ENCODE peak calls at places on chromosomes 5 and 9, in four cellular contexts. G is ELR; H is H9; Z is stimulated activated CD8-positive, alpha-beta memory T cell treated with anti-CD3 and anti-CD28 coated beads, Interleukin-15, amount 100 ng/mL, for 24 hours. N is an unnamed sample.

GRCh38 chr9:127763918-127764384 is 14.5 kb downstream of the SH2D3C start:
- DNase-seq in G (peak; percentile 27), H (peak; percentile 80), Z (no peak), N (no peak)

GRCh38 chr9:32351845-32352244 is 32.6 kb upstream of the ACO1 start:
- DNase-seq in G (peak; percentile 24), H (peak; percentile 79), Z (no peak), N (no peak)

GRCh38 chr5:4015709-4016108 is 420.1 kb downstream of the IRX1 start:
- DNase-seq in G (no peak), H (no peak), Z (no peak), N (no peak)

GRCh38 chr5:126138475-126139005 is 284.7 kb upstream of the GRAMD2B start:
- DNase-seq in G (no peak), H (no peak), Z (no peak), N (no peak)

GRCh38 chr9:90855208-90856000 is 53.8 kb downstream of the SYK start:
- DNase-seq in G (no peak), H (peak; percentile 6), Z (no peak), N (no peak)

GRCh38 chr9:88773627-88774244 is 217.5 kb upstream of the S1PR3 start:
- DNase-seq in G (peak; percentile 60), H (no peak), Z (no peak), N (no peak)

GRCh38 chr5:137622850-137623249 is 113.0 kb downstream of the KLHL3 start:
- DNase-seq in G (no peak), H (no peak), Z (no peak), N (no peak)

GRCh38 chr5:181133610-181134231 is 2.8 kb upstream of the OR2V1 start:
- DNase-seq in G (peak; percentile 94), H (no peak), Z (no peak), N (peak; percentile 76)

GRCh38 chr5:132971483-132972435 is 8.3 kb upstream of the AFF4 start:
- DNase-seq in G (peak; percentile 47), H (no peak), Z (no peak), N (no peak)

GRCh38 chr5:69149676-69150010 is 17.3 kb upstream of the CCNB1 start:
- DNase-seq in G (no peak), H (no peak), Z (no peak), N (no peak)

GRCh38 chr9:136596630-136597031 is 50.8 kb upstream of the NOTCH1 start:
- DNase-seq in G (no peak), H (no peak), Z (no peak), N (no peak)

GRCh38 chr9:27310582-27310981 is 13.6 kb upstream of the EQTN start:
- DNase-seq in G (no peak), H (no peak), Z (no peak), N (no peak)

GRCh38 chr5:130061746-130062145 is 157.5 kb downstream of the CHSY3 start:
- DNase-seq in G (no peak), H (no peak), Z (no peak), N (no peak)

GRCh38 chr9:21873540-21874221 is 71.2 kb downstream of the MTAP start:
- DNase-seq in G (peak; percentile 90), H (no peak), Z (no peak), N (no peak)

GRCh38 chr9:115134941-115135340 is 17.0 kb upstream of the TNC start:
- DNase-seq in G (peak; percentile 37), H (no peak), Z (no peak), N (no peak)

GRCh38 chr5:109656829-109657228 is 32.9 kb upstream of the MAN2A1 start:
- DNase-seq in G (peak; percentile 96), H (no peak), Z (no peak), N (no peak)

GRCh38 chr5:57858905-57859304 is 376.3 kb upstream of the ACTBL2 start:
- DNase-seq in G (no peak), H (no peak), Z (no peak), N (no peak)

GRCh38 chr9:134629061-134629585 is 12.5 kb upstream of the COL5A1 start:
- DNase-seq in G (no peak), H (peak; percentile 6), Z (no peak), N (no peak)

GRCh38 chr5:150734579-150735384 is 24.0 kb downstream of the DCTN4 start:
- DNase-seq in G (no peak), H (no peak), Z (no peak), N (no peak)

GRCh38 chr5:116271432-116271831 is 186.6 kb downstream of the COMMD10 start:
- DNase-seq in G (peak; percentile 51), H (no peak), Z (no peak), N (no peak)

GRCh38 chr5:150122158-150122510 is 33.5 kb downstream of the PDGFRB start:
- DNase-seq in G (peak; percentile 49), H (peak; percentile 62), Z (no peak), N (no peak)

GRCh38 chr9:77944556-77945261 is 86.9 kb downstream of the GNAQ start:
- DNase-seq in G (no peak), H (no peak), Z (no peak), N (no peak)

GRCh38 chr9:96417610-96418073 is 528 bp downstream of the ZNF367 start:
- DNase-seq in G (no peak), H (no peak), Z (peak; percentile 43), N (no peak)

GRCh38 chr5:61479850-61480614 is 148.0 kb downstream of the ZSWIM6 start:
- DNase-seq in G (no peak), H (no peak), Z (no peak), N (no peak)

GRCh38 chr9:130634191-130634768 is 30.1 kb upstream of the PRDM12 start:
- DNase-seq in G (no peak), H (no peak), Z (no peak), N (no peak)